ENCODE peak calls at places on chromosome 12, in nine cellular contexts. G is NCI-H2081; Z is nephron progenitor cell; I is thyroid gland; S is stimulated activated CD4-positive, alpha-beta T cell treated with anti-CD3 and anti-CD28 coated beads, Interleukin-4, amount 100 ng/mL, for 1 hour; Y is activated CD4-positive, alpha-beta T cell treated with anti-CD3 and anti-CD28 coated beads, Interleukin-2, amount 50 U/mL, for 1 hour; R is fibroblast of pulmonary artery; P is neural crest cell; X is naive thymus-derived CD8-positive, alpha-beta T cell. U is an unnamed sample.

GRCh38 chr12:115761784-115762183 is 515.7 kb downstream of the MED13L start:
- DNase-seq in Y (no peak), Z (no peak), X (no peak), G (no peak), S (no peak), I (no peak), P (no peak), R (no peak), U (peak; percentile 11)

GRCh38 chr12:11981174-11981733 is 89.5 kb upstream of the BCL2L14 start:
- DNase-seq in I (no peak), Z (no peak), P (no peak), G (no peak), R (peak; percentile 15), S (peak; percentile 40), Y (peak; percentile 31), X (peak; percentile 79), U (no peak)

GRCh38 chr12:129877383-129877782 is 26.4 kb downstream of the TMEM132D start:
- DNase-seq in S (no peak), Y (no peak), P (no peak), G (no peak), R (no peak), Z (no peak), I (no peak), X (no peak), U (no peak)

GRCh38 chr12:130334937-130335336 is 2.8 kb upstream of the PIWIL1 start:
- DNase-seq in Y (no peak), S (no peak), G (no peak), I (no peak), Z (no peak), R (no peak), X (no peak), P (no peak), U (no peak)

GRCh38 chr12:114245555-114245954 is 160.4 kb downstream of the TBX5 start:
- DNase-seq in P (no peak), I (no peak), Y (no peak), S (no peak), R (no peak), Z (no peak), G (no peak), X (no peak), U (peak; percentile 46)

GRCh38 chr12:120468846-120469449 is 600 bp downstream of the SRSF9 start:
- DNase-seq in Y (peak; percentile 50), X (no peak), I (peak; percentile 28), Z (peak; percentile 56), G (no peak), P (peak; percentile 13), S (peak; percentile 59), R (no peak), U (peak; percentile 80)

GRCh38 chr12:3658327-3659163 is 94.4 kb downstream of the CRACR2A start:
- DNase-seq in Y (peak; percentile 9), X (peak; percentile 50), S (peak; percentile 26), Z (peak; percentile 51), R (peak; percentile 59), P (peak; percentile 53), I (peak; percentile 47), G (no peak), U (peak; percentile 78)

GRCh38 chr12:117674313-117674712 is 294.5 kb downstream of the KSR2 start:
- DNase-seq in P (no peak), Z (no peak), I (no peak), S (no peak), Y (no peak), R (no peak), G (no peak), X (no peak), U (no peak)

GRCh38 chr12:79071498-79071897 is 206.9 kb downstream of the SYT1 start:
- DNase-seq in G (no peak), I (no peak), R (no peak), Z (no peak), P (no peak), S (no peak), Y (no peak), X (no peak), U (no peak)

GRCh38 chr12:67517181-67517887 is 131.2 kb upstream of the DYRK2 start:
- DNase-seq in P (no peak), G (peak; percentile 53), Z (no peak), R (peak; percentile 23), S (no peak), Y (no peak), X (no peak), I (peak; percentile 61), U (peak; percentile 34)

GRCh38 chr12:110640275-110641025 is 26.5 kb downstream of the TCTN1 start:
- DNase-seq in Y (no peak), R (no peak), S (no peak), I (no peak), P (no peak), Z (no peak), X (no peak), G (no peak), U (no peak)